ENCODE peak calls at places on chromosomes 12 and 14, in six cellular contexts. J is fibroblast of lung; T is stimulated activated CD4-positive, alpha-beta T cell treated with anti-CD3 and anti-CD28 coated beads, Interleukin-1b, Interleukin-23, amount 100 ng/mL, for 1 hour; W is IMR-90; H is NCI-H2029; K is hepatocyte. S is an unnamed sample.

GRCh38 chr12:34390846-34391700 is 368.8 kb downstream of the ALG10 start:
- DNase-seq in J (no peak), T (no peak), W (no peak), H (no peak), K (no peak), S (no peak)

GRCh38 chr14:64773577-64773976 is 69.4 kb downstream of the PLEKHG3 start:
- DNase-seq in J (no peak), T (no peak), W (no peak), H (no peak), K (no peak), S (no peak)

GRCh38 chr14:21454843-21455550 is 926 bp downstream of the CHD8 start:
- DNase-seq in J (no peak), T (no peak), W (peak), H (no peak), K (peak), S (peak)

GRCh38 chr12:130225347-130225746 is 63.1 kb downstream of the FZD10 start:
- DNase-seq in J (no peak), T (no peak), W (no peak), H (no peak), K (no peak), S (no peak)

GRCh38 chr14:38791862-38792261 is 311.2 kb downstream of the SEC23A start:
- DNase-seq in J (no peak), T (no peak), W (no peak), H (no peak), K (no peak), S (no peak)

GRCh38 chr14:72801381-72801812 is 92.5 kb downstream of the DPF3 start:
- DNase-seq in J (peak), T (no peak), W (peak), H (no peak), K (peak), S (no peak)

GRCh38 chr12:97960741-97961608 is 498.4 kb downstream of the RMST start:
- DNase-seq in J (peak), T (no peak), W (no peak), H (peak), K (peak), S (peak)

GRCh38 chr12:70045036-70045435 is 198.2 kb upstream of the CNOT2 start:
- DNase-seq in J (peak), T (no peak), W (peak), H (no peak), K (no peak), S (no peak)

GRCh38 chr14:30928462-30928861 is 54.1 kb downstream of the COCH start:
- DNase-seq in J (peak), T (no peak), W (no peak), H (no peak), K (no peak), S (no peak)

GRCh38 chr12:52873832-52874572 is 25.2 kb upstream of the KRT78 start:
- DNase-seq in J (peak), T (peak), W (peak), H (no peak), K (peak), S (peak)

GRCh38 chr14:104795781-104796681 is 483 bp upstream of the AKT1 start:
- DNase-seq in J (peak), T (peak), W (no peak), H (no peak), K (peak), S (peak)

GRCh38 chr12:61750604-61751003 is 509.6 kb upstream of the USP15 start:
- DNase-seq in J (no peak), T (no peak), W (no peak), H (no peak), K (no peak), S (no peak)